ENCODE peak calls at places on chromosomes 16 and 17, in nine cellular contexts. G, J, H, I, R, B, Z, L and W are unnamed samples.

GRCh38 chr16:78206623-78207223 is 107.3 kb downstream of the WWOX start:
- DNase-seq in G (no peak), J (no peak), H (no peak), I (no peak), R (no peak), B (no peak), Z (no peak), L (no peak), W (no peak)

GRCh38 chr17:83170571-83171260 is 91.3 kb downstream of the METRNL start:
- DNase-seq in G (no peak), J (no peak), H (no peak), I (no peak), R (peak; percentile 27), B (no peak), Z (no peak), L (no peak), W (no peak)

GRCh38 chr17:40615295-40615988 is 32.2 kb downstream of the SMARCE1 start:
- DNase-seq in G (peak; percentile 90), J (peak; percentile 53), H (peak; percentile 23), I (no peak), R (no peak), B (peak; percentile 45), Z (no peak), L (no peak), W (peak; percentile 75)

GRCh38 chr17:63413128-63413527 is 33.0 kb downstream of the CYB561 start:
- DNase-seq in G (no peak), J (no peak), H (no peak), I (no peak), R (no peak), B (no peak), Z (no peak), L (no peak), W (no peak)

GRCh38 chr17:21213491-21214014 is 408 bp downstream of the TMEM11 start:
- DNase-seq in G (no peak), J (no peak), H (no peak), I (peak; percentile 6), R (peak; percentile 79), B (peak; percentile 7), Z (peak; percentile 43), L (no peak), W (no peak)

GRCh38 chr16:54280751-54281150 is 5.8 kb downstream of the IRX3 start:
- DNase-seq in G (no peak), J (peak; percentile 35), H (peak; percentile 18), I (no peak), R (no peak), B (no peak), Z (no peak), L (no peak), W (peak; percentile 25)

GRCh38 chr17:44971776-44972483 is 3.8 kb upstream of the C1QL1 start:
- DNase-seq in G (peak; percentile 80), J (no peak), H (peak; percentile 57), I (no peak), R (no peak), B (no peak), Z (peak; percentile 71), L (peak; percentile 15), W (no peak)

GRCh38 chr17:55360971-55361370 is 60.7 kb downstream of the MMD start:
- DNase-seq in G (no peak), J (no peak), H (no peak), I (no peak), R (no peak), B (no peak), Z (no peak), L (no peak), W (no peak)

GRCh38 chr16:55036371-55036821 is 105.7 kb downstream of the IRX5 start:
- DNase-seq in G (peak; percentile 9), J (no peak), H (no peak), I (no peak), R (no peak), B (no peak), Z (no peak), L (no peak), W (no peak)

GRCh38 chr16:55495616-55496289 is 13.1 kb upstream of the LPCAT2 start:
- DNase-seq in G (peak; percentile 17), J (peak; percentile 96), H (peak; percentile 97), I (no peak), R (no peak), B (no peak), Z (no peak), L (no peak), W (no peak)

GRCh38 chr17:8466466-8466865 is 30.8 kb downstream of the NDEL1 start:
- DNase-seq in G (no peak), J (peak; percentile 85), H (peak; percentile 51), I (no peak), R (no peak), B (no peak), Z (no peak), L (no peak), W (no peak)

GRCh38 chr16:4946917-4947316 is 10.0 kb upstream of the PPL start:
- DNase-seq in G (no peak), J (no peak), H (no peak), I (no peak), R (no peak), B (no peak), Z (no peak), L (no peak), W (no peak)

GRCh38 chr16:17227278-17227677 is 243.5 kb downstream of the XYLT1 start:
- DNase-seq in G (peak; percentile 66), J (no peak), H (no peak), I (no peak), R (peak; percentile 46), B (no peak), Z (no peak), L (no peak), W (no peak)

GRCh38 chr16:55280622-55281021 is 43.4 kb upstream of the IRX6 start:
- DNase-seq in G (no peak), J (no peak), H (no peak), I (no peak), R (no peak), B (no peak), Z (no peak), L (no peak), W (no peak)

GRCh38 chr17:17058304-17058703 is 16.0 kb downstream of the MPRIP start:
- DNase-seq in G (peak; percentile 23), J (no peak), H (no peak), I (no peak), R (peak; percentile 20), B (no peak), Z (no peak), L (no peak), W (peak; percentile 42)

GRCh38 chr17:36544320-36545092 is at the start of gene GGNBP2:
- DNase-seq in G (peak; percentile 96), J (peak; percentile 91), H (peak; percentile 91), I (peak; percentile 77), R (peak; percentile 97), B (peak; percentile 87), Z (peak; percentile 95), L (no peak), W (peak; percentile 96)

GRCh38 chr17:17749025-17749772 is 67.9 kb downstream of the RAI1 start:
- DNase-seq in G (peak; percentile 79), J (no peak), H (no peak), I (no peak), R (no peak), B (no peak), Z (no peak), L (no peak), W (no peak)

GRCh38 chr17:36142806-36143205 is 33.6 kb downstream of the TBC1D3B start:
- DNase-seq in G (no peak), J (no peak), H (no peak), I (no peak), R (no peak), B (no peak), Z (no peak), L (no peak), W (no peak)

GRCh38 chr17:49616546-49617205 is 41.0 kb downstream of the NXPH3 start:
- DNase-seq in G (no peak), J (peak; percentile 99), H (no peak), I (no peak), R (peak; percentile 80), B (no peak), Z (no peak), L (no peak), W (peak; percentile 82)

GRCh38 chr16:69064164-69064563 is 41.3 kb upstream of the HAS3 start:
- DNase-seq in G (no peak), J (no peak), H (peak; percentile 82), I (no peak), R (no peak), B (no peak), Z (no peak), L (no peak), W (no peak)

GRCh38 chr17:17402558-17402957 is 74.2 kb upstream of the MED9 start:
- DNase-seq in G (no peak), J (no peak), H (no peak), I (no peak), R (no peak), B (no peak), Z (no peak), L (no peak), W (no peak)

GRCh38 chr16:69633375-69633774 is 67.6 kb downstream of the NFAT5 start:
- DNase-seq in G (no peak), J (no peak), H (no peak), I (no peak), R (no peak), B (no peak), Z (no peak), L (no peak), W (no peak)

GRCh38 chr17:17572010-17572785 is 19.3 kb downstream of the PEMT start:
- DNase-seq in G (no peak), J (no peak), H (no peak), I (no peak), R (no peak), B (no peak), Z (no peak), L (no peak), W (no peak)

GRCh38 chr17:7711356-7711755 is 6.2 kb upstream of the DNAH2 start:
- DNase-seq in G (peak; percentile 74), J (no peak), H (no peak), I (no peak), R (no peak), B (no peak), Z (no peak), L (no peak), W (no peak)

GRCh38 chr17:30443721-30444120 is 33.5 kb upstream of the GOSR1 start:
- DNase-seq in G (no peak), J (no peak), H (no peak), I (no peak), R (no peak), B (no peak), Z (no peak), L (no peak), W (no peak)

GRCh38 chr17:81713556-81714411 is 1.7 kb downstream of the SLC25A10 start:
- DNase-seq in G (no peak), J (no peak), H (no peak), I (no peak), R (no peak), B (no peak), Z (no peak), L (no peak), W (no peak)

GRCh38 chr16:28179354-28179753 is 32.4 kb downstream of the XPO6 start:
- DNase-seq in G (no peak), J (no peak), H (no peak), I (no peak), R (no peak), B (no peak), Z (no peak), L (no peak), W (no peak)

GRCh38 chr16:1177053-1177452 is 24.1 kb downstream of the CACNA1H start:
- DNase-seq in G (no peak), J (no peak), H (no peak), I (no peak), R (no peak), B (no peak), Z (no peak), L (no peak), W (no peak)

GRCh38 chr17:44279586-44280344 is 11.8 kb upstream of the SLC4A1 start:
- DNase-seq in G (peak; percentile 96), J (peak; percentile 79), H (peak; percentile 51), I (no peak), R (peak; percentile 89), B (no peak), Z (no peak), L (peak; percentile 29), W (peak; percentile 78)

GRCh38 chr17:76009447-76009846 is 8.8 kb downstream of the CDK3 start:
- DNase-seq in G (no peak), J (no peak), H (no peak), I (no peak), R (no peak), B (no peak), Z (no peak), L (no peak), W (peak; percentile 55)

GRCh38 chr17:31744541-31744951 is 114.5 kb downstream of the COPRS start:
- DNase-seq in G (no peak), J (peak; percentile 42), H (no peak), I (no peak), R (no peak), B (no peak), Z (no peak), L (no peak), W (no peak)